ENCODE peak calls at places on chromosomes 6 and 20, in eight cellular contexts. One of them, this sample, is unnamed.

GRCh38 chr6:25789475-25789874 is 34.9 kb downstream of the SLC17A4 start:
- DNase-seq in hypothalamus: no peak
- DNase-seq in esophagus squamous epithelium: no peak
- DNase-seq in NCI-H1092: no peak
- DNase-seq in KG1: no peak
- DNase-seq in renal cortical epithelial cell: no peak
- DNase-seq in EH: no peak
- DNase-seq in stimulated activated CD8-positive, alpha-beta memory T cell treated with anti-CD3 and anti-CD28 coated beads, Interleukin-4, amount 100 ng/mL, for 4 hours: no peak
- DNase-seq in this sample: no peak

GRCh38 chr20:16518068-16518783 is 55.0 kb downstream of the KIF16B start:
- DNase-seq in NCI-H1092: peak
- DNase-seq in renal cortical epithelial cell: peak
- DNase-seq in hypothalamus: no peak
- DNase-seq in KG1: no peak
- DNase-seq in EH: peak
- DNase-seq in esophagus squamous epithelium: no peak
- DNase-seq in stimulated activated CD8-positive, alpha-beta memory T cell treated with anti-CD3 and anti-CD28 coated beads, Interleukin-4, amount 100 ng/mL, for 4 hours: no peak
- DNase-seq in this sample: no peak

GRCh38 chr6:164303092-164304007 is 888.8 kb downstream of the QKI start:
- DNase-seq in stimulated activated CD8-positive, alpha-beta memory T cell treated with anti-CD3 and anti-CD28 coated beads, Interleukin-4, amount 100 ng/mL, for 4 hours: no peak
- DNase-seq in NCI-H1092: no peak
- DNase-seq in hypothalamus: no peak
- DNase-seq in EH: no peak
- DNase-seq in esophagus squamous epithelium: no peak
- DNase-seq in KG1: no peak
- DNase-seq in renal cortical epithelial cell: peak
- DNase-seq in this sample: no peak

GRCh38 chr6:141548969-141549368 is 583.8 kb upstream of the GJE1 start:
- DNase-seq in EH: peak
- DNase-seq in NCI-H1092: no peak
- DNase-seq in renal cortical epithelial cell: peak
- DNase-seq in stimulated activated CD8-positive, alpha-beta memory T cell treated with anti-CD3 and anti-CD28 coated beads, Interleukin-4, amount 100 ng/mL, for 4 hours: no peak
- DNase-seq in KG1: no peak
- DNase-seq in esophagus squamous epithelium: no peak
- DNase-seq in hypothalamus: no peak
- DNase-seq in this sample: no peak

GRCh38 chr6:148711833-148712653 is 34.8 kb upstream of the UST start:
- DNase-seq in stimulated activated CD8-positive, alpha-beta memory T cell treated with anti-CD3 and anti-CD28 coated beads, Interleukin-4, amount 100 ng/mL, for 4 hours: no peak
- DNase-seq in KG1: no peak
- DNase-seq in hypothalamus: no peak
- DNase-seq in esophagus squamous epithelium: no peak
- DNase-seq in EH: peak
- DNase-seq in NCI-H1092: no peak
- DNase-seq in renal cortical epithelial cell: no peak
- DNase-seq in this sample: no peak

GRCh38 chr20:52978851-52979250 is 6.7 kb downstream of the TSHZ2 start:
- DNase-seq in NCI-H1092: no peak
- DNase-seq in renal cortical epithelial cell: peak
- DNase-seq in stimulated activated CD8-positive, alpha-beta memory T cell treated with anti-CD3 and anti-CD28 coated beads, Interleukin-4, amount 100 ng/mL, for 4 hours: no peak
- DNase-seq in KG1: no peak
- DNase-seq in EH: no peak
- DNase-seq in hypothalamus: no peak
- DNase-seq in esophagus squamous epithelium: no peak
- DNase-seq in this sample: no peak

GRCh38 chr6:149318581-149319286 is 1.2 kb downstream of the TAB2 start:
- DNase-seq in EH: peak
- DNase-seq in esophagus squamous epithelium: no peak
- DNase-seq in stimulated activated CD8-positive, alpha-beta memory T cell treated with anti-CD3 and anti-CD28 coated beads, Interleukin-4, amount 100 ng/mL, for 4 hours: no peak
- DNase-seq in hypothalamus: no peak
- DNase-seq in KG1: peak
- DNase-seq in NCI-H1092: no peak
- DNase-seq in renal cortical epithelial cell: peak
- DNase-seq in this sample: no peak

GRCh38 chr20:60136640-60137411 is 178.6 kb downstream of the CDH26 start:
- DNase-seq in hypothalamus: no peak
- DNase-seq in esophagus squamous epithelium: no peak
- DNase-seq in EH: no peak
- DNase-seq in NCI-H1092: no peak
- DNase-seq in KG1: no peak
- DNase-seq in stimulated activated CD8-positive, alpha-beta memory T cell treated with anti-CD3 and anti-CD28 coated beads, Interleukin-4, amount 100 ng/mL, for 4 hours: no peak
- DNase-seq in renal cortical epithelial cell: no peak
- DNase-seq in this sample: no peak

GRCh38 chr6:68279793-68280557 is 355.1 kb upstream of the ADGRB3 start:
- DNase-seq in EH: no peak
- DNase-seq in stimulated activated CD8-positive, alpha-beta memory T cell treated with anti-CD3 and anti-CD28 coated beads, Interleukin-4, amount 100 ng/mL, for 4 hours: no peak
- DNase-seq in renal cortical epithelial cell: no peak
- DNase-seq in esophagus squamous epithelium: no peak
- DNase-seq in NCI-H1092: no peak
- DNase-seq in hypothalamus: no peak
- DNase-seq in KG1: no peak
- DNase-seq in this sample: no peak

GRCh38 chr20:63337786-63338420 is 23.2 kb downstream of the CHRNA4 start:
- DNase-seq in stimulated activated CD8-positive, alpha-beta memory T cell treated with anti-CD3 and anti-CD28 coated beads, Interleukin-4, amount 100 ng/mL, for 4 hours: no peak
- DNase-seq in KG1: no peak
- DNase-seq in esophagus squamous epithelium: no peak
- DNase-seq in NCI-H1092: no peak
- DNase-seq in EH: no peak
- DNase-seq in renal cortical epithelial cell: no peak
- DNase-seq in hypothalamus: no peak
- DNase-seq in this sample: no peak

GRCh38 chr6:80622641-80623040 is 516.2 kb downstream of the BCKDHB start:
- DNase-seq in renal cortical epithelial cell: peak
- DNase-seq in stimulated activated CD8-positive, alpha-beta memory T cell treated with anti-CD3 and anti-CD28 coated beads, Interleukin-4, amount 100 ng/mL, for 4 hours: no peak
- DNase-seq in hypothalamus: no peak
- DNase-seq in esophagus squamous epithelium: no peak
- DNase-seq in EH: no peak
- DNase-seq in KG1: no peak
- DNase-seq in NCI-H1092: no peak
- DNase-seq in this sample: no peak

GRCh38 chr20:38520261-38520660 is 47.6 kb downstream of the RALGAPB start:
- DNase-seq in NCI-H1092: no peak
- DNase-seq in renal cortical epithelial cell: no peak
- DNase-seq in hypothalamus: no peak
- DNase-seq in esophagus squamous epithelium: no peak
- DNase-seq in KG1: no peak
- DNase-seq in stimulated activated CD8-positive, alpha-beta memory T cell treated with anti-CD3 and anti-CD28 coated beads, Interleukin-4, amount 100 ng/mL, for 4 hours: no peak
- DNase-seq in EH: no peak
- DNase-seq in this sample: no peak

GRCh38 chr6:169529931-169530761 is 171.7 kb downstream of the WDR27 start:
- DNase-seq in hypothalamus: no peak
- DNase-seq in stimulated activated CD8-positive, alpha-beta memory T cell treated with anti-CD3 and anti-CD28 coated beads, Interleukin-4, amount 100 ng/mL, for 4 hours: no peak
- DNase-seq in renal cortical epithelial cell: peak
- DNase-seq in NCI-H1092: peak
- DNase-seq in EH: peak
- DNase-seq in KG1: no peak
- DNase-seq in esophagus squamous epithelium: no peak
- DNase-seq in this sample: no peak

GRCh38 chr6:144346719-144347446 is 61.7 kb downstream of the UTRN start:
- DNase-seq in stimulated activated CD8-positive, alpha-beta memory T cell treated with anti-CD3 and anti-CD28 coated beads, Interleukin-4, amount 100 ng/mL, for 4 hours: no peak
- DNase-seq in NCI-H1092: no peak
- DNase-seq in hypothalamus: no peak
- DNase-seq in esophagus squamous epithelium: no peak
- DNase-seq in EH: peak
- DNase-seq in KG1: no peak
- DNase-seq in renal cortical epithelial cell: peak
- DNase-seq in this sample: no peak

GRCh38 chr20:61316351-61316750 is 64.3 kb downstream of the CDH4 start:
- DNase-seq in stimulated activated CD8-positive, alpha-beta memory T cell treated with anti-CD3 and anti-CD28 coated beads, Interleukin-4, amount 100 ng/mL, for 4 hours: no peak
- DNase-seq in KG1: no peak
- DNase-seq in EH: no peak
- DNase-seq in NCI-H1092: no peak
- DNase-seq in esophagus squamous epithelium: no peak
- DNase-seq in renal cortical epithelial cell: no peak
- DNase-seq in hypothalamus: no peak
- DNase-seq in this sample: no peak

GRCh38 chr6:157223486-157223885 is 99.8 kb downstream of the TMEM242 start:
- DNase-seq in renal cortical epithelial cell: no peak
- DNase-seq in EH: no peak
- DNase-seq in stimulated activated CD8-positive, alpha-beta memory T cell treated with anti-CD3 and anti-CD28 coated beads, Interleukin-4, amount 100 ng/mL, for 4 hours: no peak
- DNase-seq in hypothalamus: no peak
- DNase-seq in KG1: no peak
- DNase-seq in NCI-H1092: no peak
- DNase-seq in esophagus squamous epithelium: no peak
- DNase-seq in this sample: no peak

GRCh38 chr20:19670829-19671228 is 87.2 kb upstream of the RIN2 start:
- DNase-seq in stimulated activated CD8-positive, alpha-beta memory T cell treated with anti-CD3 and anti-CD28 coated beads, Interleukin-4, amount 100 ng/mL, for 4 hours: no peak
- DNase-seq in hypothalamus: no peak
- DNase-seq in renal cortical epithelial cell: no peak
- DNase-seq in NCI-H1092: no peak
- DNase-seq in KG1: no peak
- DNase-seq in EH: no peak
- DNase-seq in esophagus squamous epithelium: no peak
- DNase-seq in this sample: no peak

GRCh38 chr6:139027620-139028182 is 844 bp upstream of the ABRACL start:
- DNase-seq in NCI-H1092: no peak
- DNase-seq in EH: peak
- DNase-seq in esophagus squamous epithelium: no peak
- DNase-seq in KG1: peak
- DNase-seq in hypothalamus: no peak
- DNase-seq in stimulated activated CD8-positive, alpha-beta memory T cell treated with anti-CD3 and anti-CD28 coated beads, Interleukin-4, amount 100 ng/mL, for 4 hours: no peak
- DNase-seq in renal cortical epithelial cell: peak
- DNase-seq in this sample: no peak

GRCh38 chr6:170279977-170280688 is 10.7 kb downstream of the DLL1 start:
- DNase-seq in stimulated activated CD8-positive, alpha-beta memory T cell treated with anti-CD3 and anti-CD28 coated beads, Interleukin-4, amount 100 ng/mL, for 4 hours: no peak
- DNase-seq in NCI-H1092: peak
- DNase-seq in EH: peak
- DNase-seq in KG1: no peak
- DNase-seq in renal cortical epithelial cell: peak
- DNase-seq in esophagus squamous epithelium: no peak
- DNase-seq in hypothalamus: no peak
- DNase-seq in this sample: no peak

GRCh38 chr6:53869964-53870363 is 75.2 kb downstream of the LRRC1 start:
- DNase-seq in renal cortical epithelial cell: peak
- DNase-seq in KG1: no peak
- DNase-seq in EH: no peak
- DNase-seq in stimulated activated CD8-positive, alpha-beta memory T cell treated with anti-CD3 and anti-CD28 coated beads, Interleukin-4, amount 100 ng/mL, for 4 hours: no peak
- DNase-seq in NCI-H1092: no peak
- DNase-seq in esophagus squamous epithelium: no peak
- DNase-seq in hypothalamus: no peak
- DNase-seq in this sample: no peak

GRCh38 chr20:5316188-5317158 is at the start of gene PROKR2:
- DNase-seq in KG1: no peak
- DNase-seq in hypothalamus: no peak
- DNase-seq in stimulated activated CD8-positive, alpha-beta memory T cell treated with anti-CD3 and anti-CD28 coated beads, Interleukin-4, amount 100 ng/mL, for 4 hours: no peak
- DNase-seq in EH: no peak
- DNase-seq in renal cortical epithelial cell: no peak
- DNase-seq in esophagus squamous epithelium: no peak
- DNase-seq in NCI-H1092: no peak
- DNase-seq in this sample: no peak

GRCh38 chr20:4569092-4569491 is 152.6 kb upstream of the PRND start:
- DNase-seq in stimulated activated CD8-positive, alpha-beta memory T cell treated with anti-CD3 and anti-CD28 coated beads, Interleukin-4, amount 100 ng/mL, for 4 hours: no peak
- DNase-seq in renal cortical epithelial cell: no peak
- DNase-seq in EH: no peak
- DNase-seq in NCI-H1092: no peak
- DNase-seq in hypothalamus: no peak
- DNase-seq in esophagus squamous epithelium: no peak
- DNase-seq in KG1: no peak
- DNase-seq in this sample: no peak

GRCh38 chr6:150667977-150668716 is 68.5 kb downstream of the PLEKHG1 start:
- DNase-seq in hypothalamus: peak
- DNase-seq in NCI-H1092: peak
- DNase-seq in esophagus squamous epithelium: no peak
- DNase-seq in EH: peak
- DNase-seq in renal cortical epithelial cell: peak
- DNase-seq in KG1: no peak
- DNase-seq in stimulated activated CD8-positive, alpha-beta memory T cell treated with anti-CD3 and anti-CD28 coated beads, Interleukin-4, amount 100 ng/mL, for 4 hours: no peak
- DNase-seq in this sample: no peak

GRCh38 chr20:9389321-9389720 is 125.1 kb upstream of the LAMP5 start:
- DNase-seq in esophagus squamous epithelium: no peak
- DNase-seq in hypothalamus: no peak
- DNase-seq in NCI-H1092: no peak
- DNase-seq in renal cortical epithelial cell: peak
- DNase-seq in KG1: no peak
- DNase-seq in EH: no peak
- DNase-seq in stimulated activated CD8-positive, alpha-beta memory T cell treated with anti-CD3 and anti-CD28 coated beads, Interleukin-4, amount 100 ng/mL, for 4 hours: no peak
- DNase-seq in this sample: no peak

GRCh38 chr20:34943808-34944568 is 11.6 kb downstream of the GSS start:
- DNase-seq in hypothalamus: no peak
- DNase-seq in KG1: no peak
- DNase-seq in esophagus squamous epithelium: no peak
- DNase-seq in EH: no peak
- DNase-seq in NCI-H1092: no peak
- DNase-seq in stimulated activated CD8-positive, alpha-beta memory T cell treated with anti-CD3 and anti-CD28 coated beads, Interleukin-4, amount 100 ng/mL, for 4 hours: no peak
- DNase-seq in renal cortical epithelial cell: peak
- DNase-seq in this sample: no peak

GRCh38 chr6:128303870-128304269 is 216.5 kb downstream of the PTPRK start:
- DNase-seq in EH: no peak
- DNase-seq in stimulated activated CD8-positive, alpha-beta memory T cell treated with anti-CD3 and anti-CD28 coated beads, Interleukin-4, amount 100 ng/mL, for 4 hours: no peak
- DNase-seq in renal cortical epithelial cell: no peak
- DNase-seq in esophagus squamous epithelium: no peak
- DNase-seq in KG1: no peak
- DNase-seq in hypothalamus: no peak
- DNase-seq in NCI-H1092: no peak
- DNase-seq in this sample: no peak

GRCh38 chr6:142886431-142887170 is 58.4 kb downstream of the HIVEP2 start:
- DNase-seq in renal cortical epithelial cell: peak
- DNase-seq in hypothalamus: no peak
- DNase-seq in NCI-H1092: no peak
- DNase-seq in esophagus squamous epithelium: no peak
- DNase-seq in KG1: peak
- DNase-seq in stimulated activated CD8-positive, alpha-beta memory T cell treated with anti-CD3 and anti-CD28 coated beads, Interleukin-4, amount 100 ng/mL, for 4 hours: no peak
- DNase-seq in EH: peak
- DNase-seq in this sample: no peak

GRCh38 chr20:32886652-32887051 is 27.9 kb downstream of the EFCAB8 start:
- DNase-seq in hypothalamus: no peak
- DNase-seq in stimulated activated CD8-positive, alpha-beta memory T cell treated with anti-CD3 and anti-CD28 coated beads, Interleukin-4, amount 100 ng/mL, for 4 hours: no peak
- DNase-seq in KG1: no peak
- DNase-seq in esophagus squamous epithelium: no peak
- DNase-seq in renal cortical epithelial cell: no peak
- DNase-seq in EH: no peak
- DNase-seq in NCI-H1092: no peak
- DNase-seq in this sample: no peak

GRCh38 chr6:137571854-137572253 is 77.7 kb upstream of the OLIG3 start:
- DNase-seq in hypothalamus: no peak
- DNase-seq in renal cortical epithelial cell: peak
- DNase-seq in NCI-H1092: no peak
- DNase-seq in EH: peak
- DNase-seq in KG1: no peak
- DNase-seq in stimulated activated CD8-positive, alpha-beta memory T cell treated with anti-CD3 and anti-CD28 coated beads, Interleukin-4, amount 100 ng/mL, for 4 hours: peak
- DNase-seq in esophagus squamous epithelium: no peak
- DNase-seq in this sample: no peak

GRCh38 chr20:3311623-3312022 is 72.6 kb upstream of the SLC4A11 start:
- DNase-seq in esophagus squamous epithelium: no peak
- DNase-seq in EH: no peak
- DNase-seq in NCI-H1092: no peak
- DNase-seq in renal cortical epithelial cell: no peak
- DNase-seq in KG1: no peak
- DNase-seq in hypothalamus: no peak
- DNase-seq in stimulated activated CD8-positive, alpha-beta memory T cell treated with anti-CD3 and anti-CD28 coated beads, Interleukin-4, amount 100 ng/mL, for 4 hours: no peak
- DNase-seq in this sample: no peak

GRCh38 chr6:141641951-141642350 is 490.8 kb upstream of the GJE1 start:
- DNase-seq in EH: no peak
- DNase-seq in KG1: no peak
- DNase-seq in stimulated activated CD8-positive, alpha-beta memory T cell treated with anti-CD3 and anti-CD28 coated beads, Interleukin-4, amount 100 ng/mL, for 4 hours: no peak
- DNase-seq in esophagus squamous epithelium: no peak
- DNase-seq in hypothalamus: no peak
- DNase-seq in NCI-H1092: no peak
- DNase-seq in renal cortical epithelial cell: no peak
- DNase-seq in this sample: no peak

GRCh38 chr6:43172127-43173007 is 1.3 kb downstream of the SRF start:
- DNase-seq in KG1: no peak
- DNase-seq in NCI-H1092: peak
- DNase-seq in renal cortical epithelial cell: peak
- DNase-seq in EH: peak
- DNase-seq in stimulated activated CD8-positive, alpha-beta memory T cell treated with anti-CD3 and anti-CD28 coated beads, Interleukin-4, amount 100 ng/mL, for 4 hours: peak
- DNase-seq in esophagus squamous epithelium: no peak
- DNase-seq in hypothalamus: peak
- DNase-seq in this sample: no peak

GRCh38 chr6:130827247-130828149 is at the start of gene SMLR1:
- DNase-seq in stimulated activated CD8-positive, alpha-beta memory T cell treated with anti-CD3 and anti-CD28 coated beads, Interleukin-4, amount 100 ng/mL, for 4 hours: no peak
- DNase-seq in NCI-H1092: no peak
- DNase-seq in hypothalamus: no peak
- DNase-seq in esophagus squamous epithelium: no peak
- DNase-seq in renal cortical epithelial cell: peak
- DNase-seq in EH: no peak
- DNase-seq in KG1: no peak
- DNase-seq in this sample: no peak

GRCh38 chr6:95186710-95187109 is 390.6 kb upstream of the MANEA start:
- DNase-seq in stimulated activated CD8-positive, alpha-beta memory T cell treated with anti-CD3 and anti-CD28 coated beads, Interleukin-4, amount 100 ng/mL, for 4 hours: no peak
- DNase-seq in esophagus squamous epithelium: no peak
- DNase-seq in NCI-H1092: no peak
- DNase-seq in KG1: no peak
- DNase-seq in renal cortical epithelial cell: no peak
- DNase-seq in hypothalamus: no peak
- DNase-seq in EH: no peak
- DNase-seq in this sample: no peak